ENCODE peak calls at places on chromosome 2, in four cellular contexts. M, Q, F and O are unnamed samples.

GRCh38 chr2:9982248-9982647 is 30.8 kb downstream of the GRHL1 start:
- DNase-seq in M (no peak), Q (no peak), F (no peak), O (no peak)

GRCh38 chr2:74441690-74442482 is at the start of gene RTKN:
- DNase-seq in M (peak; percentile 49), Q (no peak), F (no peak), O (no peak)

GRCh38 chr2:9782197-9782719 is 61.0 kb upstream of the TAF1B start:
- DNase-seq in M (no peak), Q (no peak), F (no peak), O (no peak)

GRCh38 chr2:9763356-9764152 is 79.7 kb upstream of the TAF1B start:
- DNase-seq in M (no peak), Q (no peak), F (peak; percentile 53), O (no peak)

GRCh38 chr2:234373791-234374508 is 122.9 kb downstream of the ARL4C start:
- DNase-seq in M (no peak), Q (no peak), F (no peak), O (no peak)

GRCh38 chr2:109494351-109494750 is 119.4 kb downstream of the SEPTIN10 start:
- DNase-seq in M (no peak), Q (no peak), F (no peak), O (no peak)

GRCh38 chr2:21047161-21048009 is 3.5 kb upstream of the APOB start:
- DNase-seq in M (no peak), Q (no peak), F (no peak), O (no peak)

GRCh38 chr2:61057562-61057961 is 8.1 kb upstream of the SANBR start:
- DNase-seq in M (no peak), Q (no peak), F (no peak), O (no peak)

GRCh38 chr2:223626713-223627112 is 24.6 kb upstream of the SCG2 start:
- DNase-seq in M (no peak), Q (no peak), F (peak; percentile 31), O (no peak)

GRCh38 chr2:119292226-119292625 is 68.6 kb downstream of the STEAP3 start:
- DNase-seq in M (peak; percentile 32), Q (no peak), F (no peak), O (no peak)

GRCh38 chr2:1153959-1154358 is 203.3 kb downstream of the SNTG2 start:
- DNase-seq in M (no peak), Q (no peak), F (no peak), O (no peak)

GRCh38 chr2:168699834-168700417 is 102.5 kb upstream of the NOSTRIN start:
- DNase-seq in M (no peak), Q (no peak), F (no peak), O (no peak)

GRCh38 chr2:1318366-1319009 is 94.8 kb upstream of the TPO start:
- DNase-seq in M (no peak), Q (no peak), F (no peak), O (no peak)

GRCh38 chr2:241302083-241302482 is 13.4 kb downstream of the HDLBP start:
- DNase-seq in M (no peak), Q (no peak), F (no peak), O (no peak)

GRCh38 chr2:222451270-222451674 is 26.9 kb downstream of the SGPP2 start:
- DNase-seq in M (no peak), Q (no peak), F (peak; percentile 75), O (no peak)

GRCh38 chr2:50098242-50098641 is 933.7 kb downstream of the NRXN1 start:
- DNase-seq in M (no peak), Q (no peak), F (no peak), O (no peak)

GRCh38 chr2:180463608-180464007 is 456.5 kb upstream of the CWC22 start:
- DNase-seq in M (no peak), Q (no peak), F (no peak), O (no peak)

GRCh38 chr2:160347269-160347863 is 146.2 kb downstream of the RBMS1 start:
- DNase-seq in M (no peak), Q (no peak), F (no peak), O (no peak)

GRCh38 chr2:152421521-152422367 is 86.8 kb downstream of the FMNL2 start:
- DNase-seq in M (peak; percentile 39), Q (no peak), F (peak; percentile 92), O (peak; percentile 83)

GRCh38 chr2:151506170-151506569 is 96.5 kb downstream of the RIF1 start:
- DNase-seq in M (no peak), Q (no peak), F (no peak), O (no peak)

GRCh38 chr2:38690499-38691420 is 24.8 kb downstream of the GALM start:
- DNase-seq in M (no peak), Q (no peak), F (peak; percentile 76), O (no peak)

GRCh38 chr2:38116762-38117161 is 40.8 kb upstream of the CYP1B1 start:
- DNase-seq in M (no peak), Q (no peak), F (no peak), O (no peak)

GRCh38 chr2:16614314-16614860 is 51.2 kb downstream of the CYRIA start:
- DNase-seq in M (no peak), Q (no peak), F (peak; percentile 73), O (no peak)

GRCh38 chr2:120995656-120996190 is 260.1 kb downstream of the GLI2 start:
- DNase-seq in M (no peak), Q (no peak), F (no peak), O (no peak)

GRCh38 chr2:9984217-9984739 is 32.8 kb downstream of the GRHL1 start:
- DNase-seq in M (peak; percentile 74), Q (peak; percentile 79), F (peak; percentile 82), O (peak; percentile 78)

GRCh38 chr2:97355887-97356286 is 233.8 kb downstream of the ANKRD36B start:
- DNase-seq in M (no peak), Q (peak; percentile 69), F (no peak), O (no peak)

GRCh38 chr2:69253893-69254292 is 133.1 kb downstream of the GFPT1 start:
- DNase-seq in M (no peak), Q (no peak), F (no peak), O (no peak)

GRCh38 chr2:139386401-139386800 is 606.2 kb upstream of the NXPH2 start:
- DNase-seq in M (no peak), Q (no peak), F (no peak), O (no peak)

GRCh38 chr2:223020971-223021675 is 30.9 kb upstream of the KCNE4 start:
- DNase-seq in M (no peak), Q (no peak), F (no peak), O (no peak)

GRCh38 chr2:195468771-195469170 is 188.3 kb upstream of the SLC39A10 start:
- DNase-seq in M (no peak), Q (no peak), F (no peak), O (no peak)

GRCh38 chr2:65013776-65014175 is 24.6 kb downstream of the SLC1A4 start:
- DNase-seq in M (no peak), Q (peak; percentile 61), F (no peak), O (no peak)

GRCh38 chr2:210475726-210476125 is 833 bp downstream of the LANCL1 start:
- DNase-seq in M (no peak), Q (no peak), F (peak; percentile 29), O (peak; percentile 8)

GRCh38 chr2:163345795-163346573 is 389.8 kb downstream of the FIGN start:
- DNase-seq in M (peak; percentile 31), Q (peak; percentile 85), F (peak; percentile 87), O (peak; percentile 87)

GRCh38 chr2:166464187-166464586 is 29.9 kb downstream of the SCN7A start:
- DNase-seq in M (no peak), Q (no peak), F (no peak), O (no peak)

GRCh38 chr2:237154050-237154638 is 68.5 kb downstream of the COPS8 start:
- DNase-seq in M (peak; percentile 51), Q (peak; percentile 86), F (peak; percentile 26), O (peak; percentile 58)

GRCh38 chr2:28896906-28897305 is 2.4 kb downstream of the WDR43 start:
- DNase-seq in M (no peak), Q (no peak), F (no peak), O (no peak)

GRCh38 chr2:155815851-155816250 is 516.7 kb downstream of the NR4A2 start:
- DNase-seq in M (peak; percentile 37), Q (peak; percentile 56), F (peak; percentile 63), O (peak; percentile 36)

GRCh38 chr2:128308284-128308731 is 10.4 kb downstream of the HS6ST1 start:
- DNase-seq in M (no peak), Q (no peak), F (no peak), O (no peak)